ENCODE peak calls at places on chromosomes 11 and 22, in eight cellular contexts. P, N, R, F, O, Z, Y and V are unnamed samples.

GRCh38 chr11:134124660-134125451 is 56.0 kb downstream of the JAM3 start:
- DNase-seq in R (no peak), O (peak; percentile 55), N (no peak), Y (no peak), Z (peak; percentile 81), P (no peak), F (peak; percentile 58), V (peak; percentile 63)

GRCh38 chr11:77107950-77108349 is 5.3 kb downstream of the OMP start:
- DNase-seq in Y (peak; percentile 36), N (peak; percentile 58), O (peak; percentile 94), P (peak; percentile 52), Z (no peak), F (peak; percentile 58), R (no peak), V (no peak)

GRCh38 chr11:115488945-115489344 is 15.3 kb downstream of the CADM1 start:
- DNase-seq in P (peak; percentile 59), R (no peak), Y (no peak), O (no peak), N (no peak), Z (no peak), F (no peak), V (no peak)

GRCh38 chr22:31394326-31394725 is 5.1 kb upstream of the DRG1 start:
- DNase-seq in Y (no peak), Z (no peak), F (no peak), R (no peak), N (no peak), O (peak; percentile 81), P (no peak), V (no peak)

GRCh38 chr11:30000986-30001385 is 15.8 kb downstream of the KCNA4 start:
- DNase-seq in R (no peak), Z (peak; percentile 28), Y (no peak), F (no peak), N (no peak), O (no peak), P (no peak), V (no peak)

GRCh38 chr11:131203041-131203440 is 167.4 kb upstream of the NTM start:
- DNase-seq in F (no peak), R (no peak), Y (no peak), Z (no peak), O (no peak), N (no peak), P (no peak), V (no peak)

GRCh38 chr11:118434553-118435232 is 1.6 kb upstream of the KMT2A start:
- DNase-seq in O (peak; percentile 62), R (peak; percentile 46), N (peak; percentile 29), F (peak; percentile 35), P (no peak), Z (peak; percentile 73), Y (no peak), V (no peak)

GRCh38 chr11:27390959-27391326 is 27.9 kb upstream of the CCDC34 start:
- DNase-seq in Z (no peak), P (no peak), O (peak; percentile 51), F (no peak), Y (no peak), N (no peak), R (no peak), V (no peak)

GRCh38 chr22:24156915-24157782 is 24.1 kb upstream of the SUSD2 start:
- DNase-seq in R (peak; percentile 91), Z (peak; percentile 96), Y (peak; percentile 67), O (peak; percentile 91), P (no peak), F (peak; percentile 86), N (peak; percentile 90), V (peak; percentile 87)

GRCh38 chr22:44936201-44936600 is 73.6 kb downstream of the PHF21B start:
- DNase-seq in Y (no peak), F (no peak), R (no peak), N (no peak), Z (no peak), O (no peak), P (no peak), V (no peak)

GRCh38 chr22:44932493-44932892 is 77.3 kb downstream of the PHF21B start:
- DNase-seq in N (no peak), Y (no peak), O (no peak), F (no peak), P (no peak), Z (no peak), R (no peak), V (no peak)

GRCh38 chr22:44931766-44932165 is 78.0 kb downstream of the PHF21B start:
- DNase-seq in Z (no peak), N (no peak), O (no peak), F (no peak), Y (no peak), R (no peak), P (no peak), V (no peak)

GRCh38 chr22:44935724-44936123 is 74.1 kb downstream of the PHF21B start:
- DNase-seq in N (no peak), O (no peak), P (no peak), Z (no peak), Y (no peak), F (no peak), R (no peak), V (no peak)

GRCh38 chr22:44933829-44934735 is 75.7 kb downstream of the PHF21B start:
- DNase-seq in Y (no peak), P (no peak), F (no peak), Z (no peak), N (no peak), R (no peak), O (no peak), V (no peak)
- H3K4me3 ChIP-seq in Y (no peak overlapping the region), P (no peak overlapping the region), F (no peak overlapping the region), Z (no peak overlapping the region), N (no peak overlapping the region), R (no peak overlapping the region), O (no peak overlapping the region), V (no peak overlapping the region)

DNA sequence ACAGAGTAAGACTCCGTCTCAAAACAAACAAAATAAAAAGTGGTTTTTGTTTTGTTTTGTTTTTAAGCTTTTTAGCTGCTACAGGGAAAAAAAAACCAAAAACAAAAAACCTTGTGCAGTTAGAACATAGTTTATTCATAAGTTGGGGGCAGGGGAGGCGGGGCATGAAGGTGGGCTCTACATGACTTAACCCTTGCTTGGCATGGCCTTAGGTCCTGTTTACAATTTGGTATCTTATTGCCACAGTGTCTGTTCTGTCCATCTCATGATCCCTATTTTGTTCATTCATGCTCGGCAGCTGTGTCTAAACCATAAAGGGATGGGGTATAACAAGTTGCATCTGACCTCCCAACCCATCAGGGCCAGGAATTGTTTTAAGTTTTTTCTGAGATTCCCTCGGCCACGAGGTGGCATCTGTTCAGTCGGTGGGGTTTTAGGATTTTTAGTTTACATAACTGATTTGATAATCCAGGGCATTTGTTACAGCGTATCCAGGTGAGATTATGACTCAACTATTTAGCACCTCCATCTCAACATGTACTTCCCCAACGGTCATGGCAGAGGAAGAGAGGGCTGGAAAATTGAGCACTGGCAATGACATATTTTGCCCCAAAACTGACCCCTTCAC is 6.9 kb downstream of the AP5B1 start:
- DNase-seq in F (no peak), R (no peak), Z (no peak), Y (no peak), O (peak; percentile 38), P (no peak), N (peak; percentile 24), V (peak; percentile 51)
- TF ChIP-seq CTCF in F (no peak), R (no peak), Z (peak; percentile 37), Y (peak; percentile 43), O (no peak), P (peak; percentile 21), N (no peak), V (no peak)

GRCh38 chr11:112278803-112279202 is 18.1 kb upstream of the PLET1 start:
- DNase-seq in Y (no peak), R (no peak), F (no peak), Z (no peak), N (no peak), O (no peak), P (no peak), V (no peak)

GRCh38 chr11:112279901-112280267 is 19.2 kb upstream of the PLET1 start:
- DNase-seq in N (peak; percentile 65), R (peak; percentile 71), O (peak; percentile 75), F (peak; percentile 51), Z (peak; percentile 82), Y (no peak), P (no peak), V (no peak)

GRCh38 chr11:112281776-112282175 is 21.1 kb upstream of the PLET1 start:
- DNase-seq in F (no peak), P (no peak), O (no peak), Z (no peak), R (no peak), Y (no peak), N (no peak), V (no peak)

GRCh38 chr11:112277937-112278336 is 17.3 kb upstream of the PLET1 start:
- DNase-seq in N (no peak), F (no peak), O (peak; percentile 36), Z (no peak), P (no peak), Y (no peak), R (no peak), V (no peak)

GRCh38 chr11:112280268-112281126 is 19.8 kb upstream of the PLET1 start:
- DNase-seq in P (peak; percentile 63), O (peak; percentile 89), N (peak; percentile 71), R (peak; percentile 48), F (peak; percentile 66), Y (peak; percentile 65), Z (peak; percentile 95), V (peak; percentile 73)
- H3K4me3 ChIP-seq in P (peak overlapping the region; percentile 55), O (peak overlapping the region; percentile 65), N (peak overlapping the region; percentile 33), R (peak overlapping the region; percentile 63), F (peak overlapping the region; percentile 51), Y (no peak overlapping the region), Z (peak overlapping the region; percentile 52), V (peak overlapping the region; percentile 22)

DNA sequence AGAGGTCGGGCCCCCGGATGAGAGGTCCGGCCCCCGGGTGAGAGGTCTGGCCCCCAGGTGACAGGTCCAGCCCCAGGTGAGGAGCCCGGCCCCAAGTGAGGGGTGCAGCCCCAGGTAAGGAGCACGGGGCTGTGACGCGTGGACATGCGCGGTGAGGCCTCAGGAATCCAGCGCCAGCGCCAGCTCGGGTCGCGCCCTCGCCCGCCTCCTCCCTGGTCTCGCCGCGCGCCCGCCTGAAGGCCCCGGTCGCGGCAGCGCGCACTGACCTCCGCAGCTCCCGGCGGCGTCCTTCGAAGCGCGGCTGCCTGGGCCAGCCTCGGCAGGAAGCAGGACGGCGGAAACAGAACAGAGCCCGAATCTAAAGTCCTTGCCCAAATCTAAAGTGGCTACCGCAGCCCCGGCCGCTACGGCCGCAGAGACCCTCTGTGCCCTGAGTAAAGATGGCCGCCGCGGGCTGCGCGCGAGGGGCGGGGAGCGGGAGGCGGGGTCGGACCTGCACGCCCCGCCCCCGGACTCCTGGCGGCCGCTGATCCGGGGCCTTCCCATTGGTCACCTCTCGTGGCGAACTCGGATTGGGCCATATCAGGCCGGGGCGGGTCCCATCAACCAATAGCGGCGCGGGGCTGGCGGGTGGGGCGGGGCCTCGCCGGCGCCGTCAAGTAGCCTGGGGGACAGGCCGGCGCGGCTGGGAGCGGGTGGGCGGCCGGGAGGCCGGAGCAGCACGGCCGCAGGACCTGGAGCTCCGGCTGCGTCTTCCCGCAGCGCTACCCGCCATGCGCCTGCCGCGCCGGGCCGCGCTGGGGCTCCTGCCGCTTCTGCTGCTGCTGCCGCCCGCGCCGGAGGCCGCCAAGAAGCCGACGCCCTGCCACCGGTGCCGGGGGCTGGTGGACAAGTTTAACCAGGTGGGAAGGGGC is at the start of the genes ALG12 and CRELD2:
- DNase-seq in Y (peak; percentile 87), Z (peak; percentile 97), O (peak; percentile 99), N (peak; percentile 97), P (peak; percentile 91), F (peak; percentile 98), R (peak; percentile 97), V (peak; percentile 99)
- TF ChIP-seq CTCF in Y (no peak), Z (no peak), O (no peak), N (no peak), P (no peak), F (no peak), R (no peak), V (no peak)

GRCh38 chr22:41780714-41781507 is 19.6 kb upstream of the CCDC134 start:
- DNase-seq in P (no peak), N (peak; percentile 70), O (peak; percentile 41), F (peak; percentile 65), R (peak; percentile 79), Y (no peak), Z (peak; percentile 38), V (peak; percentile 69)
- H3K4me3 ChIP-seq in P (no peak overlapping the region), N (no peak overlapping the region), O (no peak overlapping the region), F (no peak overlapping the region), R (peak overlapping the region; percentile 75), Y (no peak overlapping the region), Z (no peak overlapping the region), V (no peak overlapping the region)